ENCODE peak calls at places on chromosomes 11 and 22, in eight cellular contexts. H, W, V, R, Y, F, Q and X are unnamed samples.

GRCh38 chr11:46912526-46913150 is 5.7 kb downstream of the LRP4 start:
- DNase-seq in H (peak; percentile 87), W (no peak), V (peak; percentile 30), R (peak; percentile 33), Y (peak; percentile 77), F (no peak), Q (no peak), X (no peak)

GRCh38 chr22:24751518-24751917 is 23.0 kb downstream of the PIWIL3 start:
- DNase-seq in H (no peak), W (no peak), V (no peak), R (no peak), Y (no peak), F (no peak), Q (no peak), X (no peak)

GRCh38 chr22:20537983-20538382 is 30.6 kb downstream of the MED15 start:
- DNase-seq in H (no peak), W (no peak), V (no peak), R (no peak), Y (no peak), F (no peak), Q (no peak), X (no peak)

GRCh38 chr11:64930346-64930745 is 5.3 kb downstream of the GPHA2 start:
- DNase-seq in H (no peak), W (no peak), V (no peak), R (no peak), Y (no peak), F (no peak), Q (no peak), X (no peak)

GRCh38 chr11:115439385-115439784 is 64.8 kb downstream of the CADM1 start:
- DNase-seq in H (no peak), W (no peak), V (peak; percentile 64), R (peak; percentile 19), Y (no peak), F (no peak), Q (no peak), X (no peak)

GRCh38 chr11:84465040-84465439 is 1162.1 kb downstream of the DLG2 start:
- DNase-seq in H (peak; percentile 28), W (no peak), V (no peak), R (no peak), Y (peak; percentile 17), F (no peak), Q (no peak), X (no peak)

GRCh38 chr11:27385245-27385644 is 22.2 kb upstream of the CCDC34 start:
- DNase-seq in H (no peak), W (no peak), V (peak; percentile 87), R (peak; percentile 44), Y (no peak), F (peak; percentile 70), Q (no peak), X (peak; percentile 74)

GRCh38 chr11:91978747-91979146 is 245.9 kb upstream of the FAT3 start:
- DNase-seq in H (no peak), W (no peak), V (peak; percentile 79), R (no peak), Y (no peak), F (peak; percentile 12), Q (no peak), X (peak; percentile 41)

GRCh38 chr11:61609970-61610347 is 29.1 kb upstream of the SYT7 start:
- DNase-seq in H (peak; percentile 67), W (no peak), V (no peak), R (no peak), Y (peak; percentile 67), F (peak; percentile 36), Q (peak; percentile 94), X (no peak)

GRCh38 chr11:75946531-75947530 is 131.8 kb downstream of the UVRAG start:
- DNase-seq in H (no peak), W (no peak), V (peak; percentile 46), R (no peak), Y (peak; percentile 49), F (no peak), Q (peak; percentile 78), X (peak; percentile 6)

GRCh38 chr11:128291043-128291442 is 296.3 kb downstream of the ETS1 start:
- DNase-seq in H (no peak), W (no peak), V (peak; percentile 23), R (no peak), Y (no peak), F (no peak), Q (peak; percentile 51), X (no peak)

GRCh38 chr11:76773921-76774361 is 9.2 kb upstream of the TSKU start:
- DNase-seq in H (no peak), W (no peak), V (no peak), R (no peak), Y (no peak), F (no peak), Q (no peak), X (no peak)

GRCh38 chr11:31369348-31370329 is at the start of the genes DCDC1 and DNAJC24:
- DNase-seq in H (peak; percentile 98), W (peak; percentile 89), V (peak; percentile 92), R (peak; percentile 76), Y (peak; percentile 86), F (peak; percentile 93), Q (peak; percentile 72), X (peak; percentile 87)

GRCh38 chr22:50507991-50508884 is at the start of gene NCAPH2:
- DNase-seq in H (peak; percentile 96), W (peak; percentile 99), V (peak; percentile 96), R (peak; percentile 93), Y (no peak), F (peak; percentile 100), Q (peak; percentile 76), X (peak; percentile 91)

GRCh38 chr11:21975242-21975641 is 217.6 kb upstream of the ANO5 start:
- DNase-seq in H (no peak), W (no peak), V (no peak), R (no peak), Y (no peak), F (no peak), Q (no peak), X (no peak)

GRCh38 chr11:113385749-113386148 is 1.8 kb upstream of the ANKK1 start:
- DNase-seq in H (no peak), W (no peak), V (no peak), R (no peak), Y (no peak), F (no peak), Q (no peak), X (no peak)

GRCh38 chr11:521179-521688 is 14.1 kb downstream of the HRAS start:
- DNase-seq in H (no peak), W (no peak), V (no peak), R (no peak), Y (no peak), F (no peak), Q (no peak), X (no peak)

GRCh38 chr11:66973956-66974585 is 1.0 kb upstream of the C11orf86 start:
- DNase-seq in H (no peak), W (no peak), V (peak; percentile 51), R (no peak), Y (no peak), F (no peak), Q (no peak), X (no peak)

GRCh38 chr11:2904153-2905052 is 18.8 kb upstream of the CDKN1C start:
- DNase-seq in H (no peak), W (no peak), V (no peak), R (no peak), Y (no peak), F (no peak), Q (no peak), X (no peak)

GRCh38 chr11:95150977-95151684 is 61.5 kb downstream of the ENDOD1 start:
- DNase-seq in H (peak; percentile 94), W (peak; percentile 88), V (peak; percentile 88), R (peak; percentile 89), Y (peak; percentile 31), F (peak; percentile 94), Q (peak; percentile 84), X (peak; percentile 86)

GRCh38 chr11:111194789-111195188 is 50.7 kb upstream of the POU2AF2 start:
- DNase-seq in H (no peak), W (no peak), V (no peak), R (no peak), Y (no peak), F (no peak), Q (no peak), X (no peak)

GRCh38 chr11:79461144-79461543 is 20.3 kb upstream of the TENM4 start:
- DNase-seq in H (no peak), W (no peak), V (peak; percentile 56), R (peak; percentile 2), Y (no peak), F (peak; percentile 61), Q (no peak), X (peak; percentile 58)

GRCh38 chr11:62054484-62055121 is 69.2 kb upstream of the INCENP start:
- DNase-seq in H (no peak), W (no peak), V (peak; percentile 55), R (peak; percentile 73), Y (peak; percentile 4), F (no peak), Q (no peak), X (peak; percentile 10)

GRCh38 chr11:2328040-2328439 is 26.2 kb downstream of the TSPAN32 start:
- DNase-seq in H (peak; percentile 26), W (no peak), V (no peak), R (no peak), Y (no peak), F (no peak), Q (no peak), X (no peak)

GRCh38 chr22:36783743-36784142 is 7.8 kb upstream of the IFT27 start:
- DNase-seq in H (no peak), W (no peak), V (no peak), R (no peak), Y (no peak), F (no peak), Q (no peak), X (no peak)

GRCh38 chr11:1107316-1108245 is 32.9 kb downstream of the MUC2 start:
- DNase-seq in H (no peak), W (no peak), V (no peak), R (no peak), Y (no peak), F (no peak), Q (no peak), X (no peak)